ENCODE peak calls at places on chromosomes 16 and 17, in nine cellular contexts. One of them, this sample, is unnamed.

GRCh38 chr17:1515640-1516402 is 591 bp downstream of the INPP5K start:
- DNase-seq in pancreas: no peak
- DNase-seq in adrenal gland: peak
- DNase-seq in right atrium auricular region: peak
- DNase-seq in mesendoderm: peak
- DNase-seq in body of pancreas: peak
- DNase-seq in breast epithelium: peak
- DNase-seq in neural progenitor cell: peak
- DNase-seq in CD4-positive, alpha-beta T cell: peak
- DNase-seq in this sample: peak

GRCh38 chr16:27779719-27780161 is 229.8 kb downstream of the KATNIP start:
- DNase-seq in pancreas: no peak
- DNase-seq in adrenal gland: peak
- DNase-seq in right atrium auricular region: no peak
- DNase-seq in mesendoderm: peak
- DNase-seq in body of pancreas: peak
- DNase-seq in breast epithelium: peak
- DNase-seq in neural progenitor cell: peak
- DNase-seq in CD4-positive, alpha-beta T cell: no peak
- DNase-seq in this sample: peak

GRCh38 chr17:41667280-41668008 is 21.2 kb upstream of the EIF1 start:
- DNase-seq in pancreas: no peak
- DNase-seq in adrenal gland: no peak
- DNase-seq in right atrium auricular region: no peak
- DNase-seq in mesendoderm: no peak
- DNase-seq in body of pancreas: no peak
- DNase-seq in breast epithelium: no peak
- DNase-seq in neural progenitor cell: no peak
- DNase-seq in CD4-positive, alpha-beta T cell: no peak
- DNase-seq in this sample: no peak

GRCh38 chr16:1278456-1278855 is 22.6 kb downstream of the TPSD1 start:
- DNase-seq in pancreas: no peak
- DNase-seq in adrenal gland: no peak
- DNase-seq in right atrium auricular region: no peak
- DNase-seq in mesendoderm: no peak
- DNase-seq in body of pancreas: no peak
- DNase-seq in breast epithelium: no peak
- DNase-seq in neural progenitor cell: peak
- DNase-seq in CD4-positive, alpha-beta T cell: no peak
- DNase-seq in this sample: no peak

GRCh38 chr17:9217151-9218067 is 196.1 kb downstream of the NTN1 start:
- DNase-seq in pancreas: no peak
- DNase-seq in adrenal gland: no peak
- DNase-seq in right atrium auricular region: no peak
- DNase-seq in mesendoderm: peak
- DNase-seq in body of pancreas: no peak
- DNase-seq in breast epithelium: no peak
- DNase-seq in neural progenitor cell: no peak
- DNase-seq in CD4-positive, alpha-beta T cell: no peak
- DNase-seq in this sample: no peak

GRCh38 chr17:17300624-17301568 is 2.3 kb upstream of the NT5M start:
- DNase-seq in pancreas: peak
- DNase-seq in adrenal gland: peak
- DNase-seq in right atrium auricular region: no peak
- DNase-seq in mesendoderm: peak
- DNase-seq in body of pancreas: peak
- DNase-seq in breast epithelium: no peak
- DNase-seq in neural progenitor cell: peak
- DNase-seq in CD4-positive, alpha-beta T cell: peak
- DNase-seq in this sample: no peak

GRCh38 chr16:79372504-79373184 is 227.9 kb downstream of the MAF start:
- DNase-seq in pancreas: no peak
- DNase-seq in adrenal gland: no peak
- DNase-seq in right atrium auricular region: no peak
- DNase-seq in mesendoderm: no peak
- DNase-seq in body of pancreas: peak
- DNase-seq in breast epithelium: no peak
- DNase-seq in neural progenitor cell: no peak
- DNase-seq in CD4-positive, alpha-beta T cell: no peak
- DNase-seq in this sample: no peak

GRCh38 chr17:67974598-67975066 is 21.6 kb downstream of the C17orf58 start:
- DNase-seq in pancreas: no peak
- DNase-seq in adrenal gland: no peak
- DNase-seq in right atrium auricular region: peak
- DNase-seq in mesendoderm: peak
- DNase-seq in body of pancreas: no peak
- DNase-seq in breast epithelium: no peak
- DNase-seq in neural progenitor cell: peak
- DNase-seq in CD4-positive, alpha-beta T cell: no peak
- DNase-seq in this sample: no peak

GRCh38 chr17:1107777-1108559 is 71.8 kb downstream of the ABR start:
- DNase-seq in pancreas: no peak
- DNase-seq in adrenal gland: no peak
- DNase-seq in right atrium auricular region: no peak
- DNase-seq in mesendoderm: no peak
- DNase-seq in body of pancreas: no peak
- DNase-seq in breast epithelium: no peak
- DNase-seq in neural progenitor cell: no peak
- DNase-seq in CD4-positive, alpha-beta T cell: no peak
- DNase-seq in this sample: no peak

GRCh38 chr17:50537721-50538548 is 5.4 kb downstream of the EPN3 start:
- DNase-seq in pancreas: no peak
- DNase-seq in adrenal gland: no peak
- DNase-seq in right atrium auricular region: no peak
- DNase-seq in mesendoderm: no peak
- DNase-seq in body of pancreas: no peak
- DNase-seq in breast epithelium: no peak
- DNase-seq in neural progenitor cell: no peak
- DNase-seq in CD4-positive, alpha-beta T cell: no peak
- DNase-seq in this sample: no peak

GRCh38 chr16:53043462-53043861 is 9.2 kb downstream of the CHD9NB start:
- DNase-seq in pancreas: no peak
- DNase-seq in adrenal gland: no peak
- DNase-seq in right atrium auricular region: no peak
- DNase-seq in mesendoderm: peak
- DNase-seq in body of pancreas: no peak
- DNase-seq in breast epithelium: no peak
- DNase-seq in neural progenitor cell: peak
- DNase-seq in CD4-positive, alpha-beta T cell: no peak
- DNase-seq in this sample: no peak
- H3K27ac ChIP-seq in pancreas: peak
- H3K27ac ChIP-seq in adrenal gland: no peak
- H3K27ac ChIP-seq in right atrium auricular region: peak
- H3K27ac ChIP-seq in mesendoderm: peak
- H3K27ac ChIP-seq in body of pancreas: peak
- H3K27ac ChIP-seq in breast epithelium: peak
- H3K27ac ChIP-seq in neural progenitor cell: peak
- H3K27ac ChIP-seq in CD4-positive, alpha-beta T cell: no peak
- H3K27ac ChIP-seq in this sample: no peak

GRCh38 chr17:75808549-75808904 is 23.9 kb downstream of the UNK start:
- DNase-seq in pancreas: no peak
- DNase-seq in adrenal gland: no peak
- DNase-seq in right atrium auricular region: no peak
- DNase-seq in mesendoderm: no peak
- DNase-seq in body of pancreas: no peak
- DNase-seq in breast epithelium: no peak
- DNase-seq in neural progenitor cell: no peak
- DNase-seq in CD4-positive, alpha-beta T cell: no peak
- DNase-seq in this sample: no peak

GRCh38 chr17:75807861-75808260 is 23.3 kb downstream of the UNK start:
- DNase-seq in pancreas: no peak
- DNase-seq in adrenal gland: no peak
- DNase-seq in right atrium auricular region: no peak
- DNase-seq in mesendoderm: no peak
- DNase-seq in body of pancreas: no peak
- DNase-seq in breast epithelium: no peak
- DNase-seq in neural progenitor cell: no peak
- DNase-seq in CD4-positive, alpha-beta T cell: no peak
- DNase-seq in this sample: no peak

GRCh38 chr17:75809631-75810111 is 25.1 kb downstream of the UNK start:
- DNase-seq in pancreas: no peak
- DNase-seq in adrenal gland: no peak
- DNase-seq in right atrium auricular region: no peak
- DNase-seq in mesendoderm: no peak
- DNase-seq in body of pancreas: no peak
- DNase-seq in breast epithelium: no peak
- DNase-seq in neural progenitor cell: no peak
- DNase-seq in CD4-positive, alpha-beta T cell: no peak
- DNase-seq in this sample: no peak

GRCh38 chr17:75810216-75810615 is 25.6 kb downstream of the UNK start:
- DNase-seq in pancreas: no peak
- DNase-seq in adrenal gland: no peak
- DNase-seq in right atrium auricular region: no peak
- DNase-seq in mesendoderm: no peak
- DNase-seq in body of pancreas: no peak
- DNase-seq in breast epithelium: no peak
- DNase-seq in neural progenitor cell: no peak
- DNase-seq in CD4-positive, alpha-beta T cell: no peak
- DNase-seq in this sample: no peak

GRCh38 chr17:75808905-75809621 is 24.5 kb downstream of the UNK start:
- DNase-seq in pancreas: no peak
- DNase-seq in adrenal gland: peak
- DNase-seq in right atrium auricular region: peak
- DNase-seq in mesendoderm: peak
- DNase-seq in body of pancreas: peak
- DNase-seq in breast epithelium: peak
- DNase-seq in neural progenitor cell: no peak
- DNase-seq in CD4-positive, alpha-beta T cell: no peak
- DNase-seq in this sample: no peak
- H3K27ac ChIP-seq in pancreas: no peak
- H3K27ac ChIP-seq in adrenal gland: no peak
- H3K27ac ChIP-seq in right atrium auricular region: peak
- H3K27ac ChIP-seq in mesendoderm: no peak
- H3K27ac ChIP-seq in body of pancreas: peak
- H3K27ac ChIP-seq in breast epithelium: peak
- H3K27ac ChIP-seq in neural progenitor cell: peak
- H3K27ac ChIP-seq in CD4-positive, alpha-beta T cell: no peak
- H3K27ac ChIP-seq in this sample: no peak

GRCh38 chr16:83900611-83901010 is 1.7 kb downstream of the MLYCD start:
- DNase-seq in pancreas: no peak
- DNase-seq in adrenal gland: no peak
- DNase-seq in right atrium auricular region: no peak
- DNase-seq in mesendoderm: no peak
- DNase-seq in body of pancreas: no peak
- DNase-seq in breast epithelium: no peak
- DNase-seq in neural progenitor cell: no peak
- DNase-seq in CD4-positive, alpha-beta T cell: no peak
- DNase-seq in this sample: no peak
- H3K27ac ChIP-seq in pancreas: peak
- H3K27ac ChIP-seq in adrenal gland: no peak
- H3K27ac ChIP-seq in right atrium auricular region: peak
- H3K27ac ChIP-seq in mesendoderm: no peak
- H3K27ac ChIP-seq in body of pancreas: peak
- H3K27ac ChIP-seq in breast epithelium: no peak
- H3K27ac ChIP-seq in neural progenitor cell: no peak
- H3K27ac ChIP-seq in CD4-positive, alpha-beta T cell: no peak
- H3K27ac ChIP-seq in this sample: no peak

DNA sequence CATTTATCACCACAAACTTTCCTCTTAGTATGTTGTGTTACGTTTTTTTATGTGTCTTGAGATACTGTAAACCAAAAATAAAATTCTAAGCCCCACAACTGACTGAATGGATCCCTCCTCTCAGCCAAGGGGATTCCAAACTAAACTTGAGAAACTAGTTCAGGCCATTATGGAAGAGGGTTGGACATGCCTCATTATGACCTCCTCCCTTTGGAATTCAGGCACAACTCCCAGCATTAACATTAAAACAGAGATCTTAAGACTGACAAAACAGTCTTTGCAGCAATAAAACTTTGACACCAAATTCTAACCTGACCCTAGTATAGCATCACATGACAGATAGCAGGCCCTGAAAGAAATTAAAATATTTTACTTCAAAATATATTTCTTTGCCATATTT is 51.1 kb upstream of the SLC47A1 start:
- DNase-seq in pancreas: no peak
- DNase-seq in adrenal gland: no peak
- DNase-seq in right atrium auricular region: no peak
- DNase-seq in mesendoderm: peak
- DNase-seq in body of pancreas: no peak
- DNase-seq in breast epithelium: no peak
- DNase-seq in neural progenitor cell: no peak
- DNase-seq in CD4-positive, alpha-beta T cell: no peak
- DNase-seq in this sample: no peak
- H3K27ac ChIP-seq in pancreas: no peak
- H3K27ac ChIP-seq in adrenal gland: no peak
- H3K27ac ChIP-seq in right atrium auricular region: no peak
- H3K27ac ChIP-seq in mesendoderm: peak
- H3K27ac ChIP-seq in body of pancreas: no peak
- H3K27ac ChIP-seq in breast epithelium: peak
- H3K27ac ChIP-seq in neural progenitor cell: no peak
- H3K27ac ChIP-seq in CD4-positive, alpha-beta T cell: no peak
- H3K27ac ChIP-seq in this sample: no peak

DNA sequence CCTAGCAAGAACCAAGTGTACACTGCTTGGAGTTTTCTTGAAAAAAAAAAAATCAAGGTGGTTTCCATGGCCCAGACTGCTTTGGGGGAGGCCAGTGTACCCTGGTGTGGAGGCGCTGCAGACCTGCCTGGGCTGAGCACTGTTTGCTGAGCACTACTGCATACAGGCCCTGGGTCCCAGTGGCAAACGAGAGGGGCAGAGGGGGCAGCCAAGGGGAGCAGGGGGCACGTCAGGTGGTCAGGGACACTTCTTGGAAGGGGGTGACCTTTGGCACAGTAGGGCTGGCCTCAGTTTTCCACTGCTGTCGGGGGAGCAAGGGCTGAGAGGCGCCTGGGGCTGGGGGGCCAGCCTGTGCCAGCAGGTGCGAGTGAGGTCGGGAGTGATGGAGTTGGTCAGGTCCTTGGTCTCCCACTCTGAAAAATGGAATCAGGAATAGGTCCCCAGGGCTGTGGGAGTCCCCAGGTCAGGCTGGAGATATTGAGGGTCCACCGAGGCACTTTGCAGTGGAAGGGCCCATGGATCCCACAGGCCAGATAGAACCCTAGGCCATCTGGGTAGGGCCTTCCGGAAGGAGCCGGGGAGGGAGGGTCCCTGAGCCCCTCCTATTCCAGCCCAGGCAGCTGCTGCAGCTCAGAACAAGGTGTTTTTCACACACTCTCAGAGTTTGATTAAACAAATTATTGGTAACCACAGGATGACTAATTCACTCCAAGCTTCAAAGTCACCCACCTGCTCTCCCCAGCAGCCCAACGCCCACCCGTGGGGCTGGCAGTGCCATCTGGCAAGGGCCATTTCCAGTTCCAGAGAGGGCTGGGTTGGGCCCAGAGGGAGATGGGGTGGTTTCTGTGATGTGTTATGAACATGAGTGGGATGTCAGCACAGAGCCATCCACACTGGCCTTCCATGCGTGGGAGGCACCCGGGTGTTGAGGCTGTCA is 3.5 kb downstream of the ZFPM1 start:
- DNase-seq in pancreas: no peak
- DNase-seq in adrenal gland: no peak
- DNase-seq in right atrium auricular region: no peak
- DNase-seq in mesendoderm: no peak
- DNase-seq in body of pancreas: peak
- DNase-seq in breast epithelium: no peak
- DNase-seq in neural progenitor cell: no peak
- DNase-seq in CD4-positive, alpha-beta T cell: peak
- DNase-seq in this sample: no peak
- H3K27ac ChIP-seq in pancreas: peak
- H3K27ac ChIP-seq in adrenal gland: no peak
- H3K27ac ChIP-seq in right atrium auricular region: peak
- H3K27ac ChIP-seq in mesendoderm: no peak
- H3K27ac ChIP-seq in body of pancreas: peak
- H3K27ac ChIP-seq in breast epithelium: no peak
- H3K27ac ChIP-seq in neural progenitor cell: no peak
- H3K27ac ChIP-seq in CD4-positive, alpha-beta T cell: peak
- H3K27ac ChIP-seq in this sample: no peak

This sample was measured in substantia nigra.